ENCODE peak calls at places on chromosomes 7 and 10, in ten cellular contexts. C is body of pancreas; Z is kidney; X is cardiac fibroblast; G is foreskin fibroblast; F is hepatocyte; N is HepG2; W is CD8-positive, alpha-beta T cell; D is DND-41; B is fibroblast of lung. L is an unnamed sample.

GRCh38 chr10:80163741-80164341 is 31.3 kb downstream of the PLAC9 start:
- DNase-seq in W (no peak), D (no peak), X (peak), B (peak), G (peak), N (no peak), Z (no peak), C (no peak), F (no peak), L (no peak)

GRCh38 chr7:42843209-42843800 is 68.6 kb downstream of the C7orf25 start:
- DNase-seq in C (peak), G (peak), B (peak), W (no peak), D (no peak), F (peak), N (peak), Z (no peak), X (peak), L (no peak)

GRCh38 chr10:1367938-1368697 is 311.9 kb downstream of the WDR37 start:
- DNase-seq in Z (no peak), X (no peak), B (no peak), G (no peak), W (no peak), F (no peak), D (no peak), N (no peak), C (no peak), L (no peak)

GRCh38 chr10:665579-666091 is 23.8 kb downstream of the DIP2C start:
- DNase-seq in W (no peak), X (peak), B (no peak), N (no peak), G (no peak), C (peak), F (no peak), D (no peak), Z (peak), L (no peak)

GRCh38 chr7:117669818-117670217 is 190.0 kb downstream of the CFTR start:
- DNase-seq in D (no peak), N (no peak), Z (no peak), W (no peak), F (no peak), C (no peak), X (no peak), G (no peak), B (no peak), L (no peak)

GRCh38 chr7:1914321-1914720 is 244.2 kb downstream of the ELFN1 start:
- DNase-seq in G (no peak), B (no peak), F (no peak), D (no peak), X (peak), W (no peak), N (no peak), Z (peak), C (no peak), L (no peak)

GRCh38 chr7:130008941-130009847 is 42.0 kb downstream of the ZC3HC1 start:
- DNase-seq in C (peak), G (peak), N (peak), W (no peak), D (no peak), B (peak), Z (peak), X (peak), F (peak), L (peak)

GRCh38 chr7:87216701-87217508 is 2.6 kb downstream of the TMEM243 start:
- DNase-seq in W (no peak), G (no peak), B (no peak), F (no peak), Z (no peak), C (no peak), X (no peak), N (no peak), D (no peak), L (no peak)

GRCh38 chr7:24052572-24053223 is 231.3 kb upstream of the NPY start:
- DNase-seq in B (peak), G (peak), F (no peak), W (no peak), C (no peak), Z (no peak), D (peak), N (no peak), X (peak), L (no peak)

GRCh38 chr10:12243860-12244620 is 48.1 kb downstream of the CDC123 start:
- DNase-seq in C (no peak), W (no peak), B (no peak), G (no peak), N (no peak), D (no peak), Z (no peak), F (no peak), X (no peak), L (peak)

GRCh38 chr10:43923328-43923727 is 274.6 kb upstream of the ZNF32 start:
- DNase-seq in C (no peak), G (no peak), B (no peak), F (peak), X (no peak), N (no peak), D (no peak), W (no peak), Z (no peak), L (no peak)

GRCh38 chr10:78328592-78329404 is 295.1 kb downstream of the RPS24 start:
- DNase-seq in Z (no peak), F (no peak), G (no peak), N (no peak), W (no peak), X (no peak), C (no peak), D (no peak), B (no peak), L (no peak)

GRCh38 chr10:101130984-101131961 is at the start of gene TLX1:
- DNase-seq in X (no peak), D (no peak), W (no peak), Z (peak), F (no peak), G (no peak), N (no peak), C (peak), B (no peak), L (peak)

GRCh38 chr10:131728829-131729228 is 172.0 kb upstream of the PPP2R2D start:
- DNase-seq in Z (no peak), D (no peak), X (no peak), W (no peak), N (no peak), B (no peak), F (no peak), G (no peak), C (no peak), L (peak)

GRCh38 chr7:117724898-117725297 is 148.3 kb downstream of the CTTNBP2 start:
- DNase-seq in W (no peak), C (no peak), D (no peak), Z (no peak), G (no peak), X (no peak), F (no peak), N (no peak), B (no peak), L (no peak)

GRCh38 chr7:33873981-33874750 is 31.2 kb upstream of the BMPER start:
- DNase-seq in W (no peak), D (no peak), N (no peak), X (peak), Z (no peak), C (no peak), F (no peak), B (peak), G (peak), L (no peak)

GRCh38 chr7:156903232-156903909 is 10.4 kb upstream of the LMBR1 start:
- DNase-seq in G (peak), N (peak), C (peak), X (peak), Z (no peak), W (peak), F (no peak), D (no peak), B (peak), L (no peak)

GRCh38 chr10:112584276-112584675 is 137.3 kb downstream of the VTI1A start:
- DNase-seq in X (no peak), B (peak), W (no peak), N (no peak), G (no peak), C (no peak), Z (no peak), D (no peak), F (no peak), L (no peak)

GRCh38 chr7:29864668-29865067 is 58.4 kb downstream of the WIPF3 start:
- DNase-seq in Z (no peak), B (no peak), D (no peak), X (peak), G (no peak), C (no peak), W (no peak), F (no peak), N (no peak), L (no peak)

GRCh38 chr10:27998954-27999275 is at the start of gene ODAD2:
- DNase-seq in Z (no peak), B (no peak), C (no peak), W (no peak), N (no peak), D (no peak), G (no peak), F (no peak), X (no peak), L (no peak)

GRCh38 chr7:89773594-89773993 is 380.7 kb upstream of the STEAP1 start:
- DNase-seq in X (no peak), N (no peak), Z (no peak), G (no peak), W (no peak), C (no peak), F (no peak), D (no peak), B (no peak), L (no peak)

GRCh38 chr10:33276282-33276923 is 58.1 kb downstream of the NRP1 start:
- DNase-seq in G (no peak), X (no peak), C (no peak), D (no peak), Z (no peak), W (no peak), B (no peak), F (no peak), N (no peak), L (peak)

GRCh38 chr7:144834516-144835165 is 1.2 kb downstream of the TPK1 start:
- DNase-seq in C (peak), X (peak), B (no peak), N (no peak), F (peak), W (no peak), G (no peak), D (peak), Z (no peak), L (no peak)

GRCh38 chr10:43204943-43205671 is 61.8 kb downstream of the RASGEF1A start:
- DNase-seq in B (peak), G (peak), N (peak), C (peak), Z (peak), X (peak), D (peak), W (no peak), F (peak), L (peak)

GRCh38 chr10:48444861-48445841 is 138.7 kb downstream of the MAPK8 start:
- DNase-seq in D (peak), F (peak), Z (peak), N (peak), G (no peak), X (peak), B (no peak), C (no peak), W (no peak), L (no peak)

GRCh38 chr7:128794020-128794419 is 2.3 kb downstream of the CCDC136 start:
- DNase-seq in X (no peak), D (no peak), Z (no peak), B (no peak), C (no peak), G (no peak), W (no peak), N (no peak), F (no peak), L (no peak)

GRCh38 chr10:3898821-3899220 is 113.8 kb upstream of the KLF6 start:
- DNase-seq in D (no peak), G (no peak), Z (no peak), B (peak), W (no peak), C (peak), N (peak), X (no peak), F (no peak), L (no peak)

GRCh38 chr10:83372646-83373045 is 766.7 kb upstream of the GHITM start:
- DNase-seq in F (no peak), Z (no peak), B (peak), G (no peak), C (no peak), D (no peak), N (no peak), W (no peak), X (no peak), L (no peak)

DNA sequence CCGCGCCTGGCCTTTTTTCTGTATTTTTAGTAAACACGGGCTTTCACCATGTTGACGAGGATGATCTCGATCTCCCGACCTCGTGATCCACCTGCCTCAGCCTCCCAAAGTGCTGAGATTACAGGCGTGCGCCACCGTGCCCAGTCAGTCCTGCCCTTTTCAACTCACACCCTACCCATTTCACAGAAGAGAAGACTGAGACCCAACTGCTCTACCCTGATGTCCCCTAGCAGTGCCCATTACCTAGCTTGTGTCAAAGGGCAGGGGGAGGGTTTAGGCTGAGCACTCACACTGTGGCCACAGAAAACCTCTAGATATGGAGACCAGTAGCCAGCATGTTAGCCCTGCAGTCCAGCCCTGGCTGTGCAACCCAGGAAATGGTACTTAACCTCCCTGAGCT is 15.7 kb downstream of the MMD2 start:
- DNase-seq in Z (no peak), C (no peak), W (no peak), G (no peak), X (no peak), F (no peak), D (no peak), B (no peak), N (no peak), L (no peak)
- TF ChIP-seq CTCF in Z (no peak), C (no peak), W (no peak), G (no peak), X (no peak), F (no peak), D (no peak), B (no peak), N (no peak), L (no peak)

GRCh38 chr7:92781117-92781720 is 55.2 kb downstream of the CDK6 start:
- DNase-seq in Z (peak), W (no peak), B (peak), N (peak), D (no peak), X (peak), F (no peak), C (no peak), G (no peak), L (no peak)

GRCh38 chr7:92783260-92783911 is 53.0 kb downstream of the CDK6 start:
- DNase-seq in B (no peak), F (no peak), C (no peak), D (no peak), N (no peak), X (no peak), W (no peak), G (no peak), Z (no peak), L (no peak)

GRCh38 chr7:92782236-92782635 is 54.1 kb downstream of the CDK6 start:
- DNase-seq in B (no peak), F (no peak), X (no peak), G (no peak), D (no peak), N (no peak), Z (no peak), W (no peak), C (no peak), L (no peak)

GRCh38 chr7:92784935-92785334 is 51.4 kb downstream of the CDK6 start:
- DNase-seq in C (no peak), D (no peak), Z (no peak), W (no peak), G (no peak), F (no peak), X (no peak), B (no peak), N (no peak), L (no peak)

DNA sequence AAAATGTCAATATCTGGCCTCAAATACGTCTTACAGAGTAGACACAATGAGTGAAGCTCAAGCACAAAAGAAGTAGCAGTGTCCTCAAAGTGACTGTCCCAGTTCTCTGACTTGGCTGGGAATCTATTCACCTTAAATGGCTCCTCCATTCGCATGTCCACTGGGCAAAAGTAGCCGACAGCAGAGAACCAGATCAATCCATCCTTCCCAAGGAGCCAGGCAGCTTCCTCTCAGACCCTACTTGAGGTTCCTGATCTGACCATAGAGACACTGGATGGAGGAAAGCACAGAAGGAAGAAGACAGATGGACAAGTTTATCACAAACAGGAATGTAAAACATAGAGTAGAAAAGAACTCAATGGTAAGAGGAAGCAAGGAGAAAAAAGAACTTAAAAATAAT is 53.5 kb downstream of the CDK6 start:
- DNase-seq in W (no peak), D (no peak), Z (no peak), F (no peak), B (no peak), N (no peak), G (no peak), C (no peak), X (no peak), L (no peak)
- H3K4me3 ChIP-seq in W (no peak), D (no peak), Z (no peak), F (no peak), B (no peak), N (no peak), G (no peak), C (no peak), X (no peak), L (no peak)

GRCh38 chr10:92913973-92914372 is 65.7 kb downstream of the EXOC6 start:
- DNase-seq in F (no peak), Z (no peak), X (no peak), B (no peak), D (no peak), G (no peak), W (no peak), C (no peak), N (no peak), L (no peak)

GRCh38 chr10:92915892-92916291 is 67.6 kb downstream of the EXOC6 start:
- DNase-seq in B (no peak), W (no peak), F (no peak), G (no peak), C (no peak), N (no peak), D (no peak), Z (no peak), X (no peak), L (no peak)

GRCh38 chr10:92916433-92916832 is 68.1 kb downstream of the EXOC6 start:
- DNase-seq in B (no peak), D (no peak), W (no peak), F (no peak), X (no peak), G (no peak), C (no peak), Z (no peak), N (no peak), L (no peak)

DNA sequence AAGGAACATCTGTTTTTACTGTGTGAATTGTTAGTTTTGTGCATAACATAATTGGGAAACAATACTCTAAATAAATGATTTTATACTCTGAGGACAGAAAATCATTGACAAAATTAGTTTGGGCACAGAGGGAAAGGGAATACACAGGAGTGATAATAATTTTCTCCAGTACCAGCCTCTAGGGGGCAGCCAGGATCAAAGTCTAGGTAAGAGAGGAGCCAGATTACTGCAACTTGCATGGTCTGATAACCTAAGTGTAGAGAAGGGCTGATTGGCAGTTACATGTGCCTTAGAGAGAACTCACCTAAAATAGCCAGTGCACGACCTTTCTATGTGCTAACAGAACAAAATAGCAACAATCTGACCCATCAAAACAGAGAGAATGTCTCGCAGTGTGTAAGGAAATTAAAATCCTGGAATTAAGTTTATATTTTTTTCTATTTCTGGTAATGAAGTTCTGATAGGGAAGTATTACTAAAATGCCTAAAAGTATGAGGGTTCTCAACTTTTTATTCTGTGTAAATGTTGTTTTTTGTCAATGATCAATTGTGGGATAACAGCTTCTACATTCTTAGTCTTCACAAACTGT is 66.3 kb downstream of the EXOC6 start:
- DNase-seq in W (peak), Z (no peak), B (peak), D (peak), X (peak), F (peak), N (peak), G (peak), C (peak), L (peak)
- TF ChIP-seq CTCF in W (peak), Z (peak), B (peak), D (peak), X (peak), F (peak), N (peak), G (peak), C (peak), L (no peak)

GRCh38 chr7:105583061-105583460 is 1.8 kb upstream of the EFCAB10 start:
- DNase-seq in N (no peak), F (no peak), D (no peak), Z (no peak), X (no peak), G (no peak), C (no peak), W (no peak), B (no peak), L (no peak)

GRCh38 chr7:105578496-105578895 is 2.8 kb downstream of the EFCAB10 start:
- DNase-seq in G (peak), C (no peak), Z (no peak), D (no peak), F (no peak), B (no peak), W (no peak), N (no peak), X (peak), L (no peak)

GRCh38 chr7:105577251-105577650 is 4.0 kb downstream of the EFCAB10 start:
- DNase-seq in B (no peak), G (no peak), C (no peak), N (no peak), Z (no peak), F (no peak), D (no peak), W (no peak), X (no peak), L (no peak)

GRCh38 chr7:105581066-105581811 is at the start of gene EFCAB10:
- DNase-seq in W (peak), Z (peak), N (peak), G (peak), C (peak), B (peak), D (no peak), F (peak), X (peak), L (no peak)

GRCh38 chr7:105580022-105580740 is 1.1 kb downstream of the EFCAB10 start:
- DNase-seq in N (no peak), Z (no peak), C (no peak), W (no peak), X (no peak), B (peak), G (no peak), D (no peak), F (no peak), L (no peak)
- H3K4me3 ChIP-seq in N (no peak), Z (no peak), C (no peak), W (no peak), X (no peak), B (no peak), G (no peak), D (no peak), F (no peak), L (no peak)

GRCh38 chr7:50981743-50982142 is 199.0 kb upstream of the GRB10 start:
- DNase-seq in Z (no peak), G (no peak), X (no peak), C (no peak), D (no peak), F (no peak), W (no peak), B (no peak), N (no peak), L (no peak)
- TF ChIP-seq CTCF in Z (no peak), G (no peak), X (no peak), C (no peak), D (no peak), F (no peak), W (no peak), B (no peak), N (no peak), L (no peak)

GRCh38 chr10:34698979-34699378 is 116.1 kb downstream of the PARD3 start:
- DNase-seq in B (peak), D (no peak), Z (no peak), X (peak), W (no peak), G (peak), F (no peak), N (no peak), C (peak), L (no peak)
- H3K4me3 ChIP-seq in B (no peak), D (no peak), Z (no peak), X (no peak), W (no peak), G (no peak), F (no peak), N (no peak), C (no peak), L (no peak)

DNA sequence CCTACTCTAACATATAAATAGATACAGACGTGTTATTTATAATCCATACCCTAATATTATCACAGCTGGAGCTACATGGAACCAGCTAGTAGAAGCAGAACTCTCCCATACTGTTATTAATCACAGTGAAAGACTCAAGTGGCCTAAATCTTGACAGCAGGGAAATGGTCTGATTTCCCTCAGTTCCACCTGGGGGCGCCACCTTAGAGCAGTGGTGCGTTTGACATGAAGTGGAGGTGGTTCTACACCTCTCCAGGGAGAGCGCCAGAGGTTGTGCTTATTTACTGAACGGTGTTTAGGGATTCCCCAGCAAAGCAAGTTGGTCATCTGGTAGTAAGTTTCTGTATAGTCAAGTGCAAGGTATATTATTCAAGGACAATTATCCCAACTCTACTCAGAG is 17.6 kb downstream of the DNTT start:
- DNase-seq in X (no peak), G (no peak), D (no peak), F (no peak), Z (no peak), N (no peak), B (no peak), C (no peak), W (no peak), L (no peak)
- TF ChIP-seq CTCF in X (no peak), G (no peak), D (peak), F (no peak), Z (no peak), N (no peak), B (no peak), C (no peak), W (no peak), L (no peak)

L was measured in lower leg skin.